ENCODE peak calls at places on chromosomes 1 and 21, in four cellular contexts. I is glutamatergic neuron, L is epithelial cell of proximal tubule, J is kidney tubule cell. Z is an unnamed sample.

GRCh38 chr1:184326278-184326677 is 60.6 kb upstream of the C1orf21 start:
- DNase-seq in I (no peak), L (no peak), J (no peak), Z (no peak)

GRCh38 chr21:41786521-41786987 is 19.7 kb upstream of the RIPK4 start:
- DNase-seq in I (no peak), L (peak; percentile 56), J (peak; percentile 95), Z (no peak)

GRCh38 chr1:154502066-154502741 is at the start of the genes SHE and TDRD10:
- DNase-seq in I (peak; percentile 40), L (no peak), J (no peak), Z (no peak)

GRCh38 chr1:146051452-146051852 is 29.9 kb upstream of the HJV start:
- DNase-seq in I (no peak), L (no peak), J (no peak), Z (no peak)

GRCh38 chr1:90745972-90746371 is 28.9 kb upstream of the BARHL2 start:
- DNase-seq in I (no peak), L (no peak), J (no peak), Z (no peak)

GRCh38 chr1:226181996-226182714 is 4.4 kb downstream of the ACBD3 start:
- DNase-seq in I (peak; percentile 19), L (no peak), J (peak; percentile 79), Z (no peak)

GRCh38 chr21:21003701-21004100 is 5.5 kb downstream of the NCAM2 start:
- DNase-seq in I (no peak), L (no peak), J (peak; percentile 20), Z (no peak)

GRCh38 chr1:61056674-61057439 is 25.5 kb upstream of the NFIA start:
- DNase-seq in I (peak; percentile 40), L (no peak), J (peak; percentile 30), Z (peak; percentile 57)

GRCh38 chr1:51989582-51990477 is 670 bp downstream of the RAB3B start:
- DNase-seq in I (peak; percentile 21), L (no peak), J (no peak), Z (no peak)

GRCh38 chr1:161905269-161905884 is 118.3 kb downstream of the OLFML2B start:
- DNase-seq in I (no peak), L (no peak), J (peak; percentile 42), Z (no peak)

Z was measured in ureter.